ENCODE peak calls at places on chromosomes 3 and 15, in four cellular contexts. One of them, this sample, is unnamed.
A peak's percentile ranks its signal among the peaks of the same experiment; 100 is the strongest.

GRCh38 chr3:186489507-186489906 is 54.7 kb downstream of the CRYGS start:
- DNase-seq in upper lobe of right lung: no peak
- DNase-seq in tibial artery: no peak
- DNase-seq in breast epithelium: no peak
- DNase-seq in this sample: no peak

GRCh38 chr3:157175678-157176077 is 15.7 kb upstream of the CCNL1 start:
- DNase-seq in upper lobe of right lung: peak; percentile 70
- DNase-seq in tibial artery: peak; percentile 39
- DNase-seq in breast epithelium: peak; percentile 57
- DNase-seq in this sample: peak; percentile 78

GRCh38 chr15:83164409-83165404 is 42.9 kb downstream of the HDGFL3 start:
- DNase-seq in upper lobe of right lung: no peak
- DNase-seq in tibial artery: no peak
- DNase-seq in breast epithelium: no peak
- DNase-seq in this sample: no peak

GRCh38 chr15:65349338-65349737 is 28.5 kb downstream of the IGDCC3 start:
- DNase-seq in upper lobe of right lung: no peak
- DNase-seq in tibial artery: no peak
- DNase-seq in breast epithelium: no peak
- DNase-seq in this sample: no peak

GRCh38 chr3:139388961-139389551 is 391 bp downstream of the COPB2 start:
- DNase-seq in upper lobe of right lung: no peak
- DNase-seq in tibial artery: no peak
- DNase-seq in breast epithelium: no peak
- DNase-seq in this sample: no peak

GRCh38 chr3:151428386-151428785 is 32.5 kb downstream of the IGSF10 start:
- DNase-seq in upper lobe of right lung: no peak
- DNase-seq in tibial artery: no peak
- DNase-seq in breast epithelium: no peak
- DNase-seq in this sample: no peak

GRCh38 chr3:15460891-15461524 is 33.6 kb downstream of the EAF1 start:
- DNase-seq in upper lobe of right lung: no peak
- DNase-seq in tibial artery: no peak
- DNase-seq in breast epithelium: no peak
- DNase-seq in this sample: no peak

GRCh38 chr3:152314677-152315353 is 46.1 kb downstream of the MBNL1 start:
- DNase-seq in upper lobe of right lung: no peak
- DNase-seq in tibial artery: no peak
- DNase-seq in breast epithelium: no peak
- DNase-seq in this sample: no peak

GRCh38 chr3:57755368-57756021 is 614 bp upstream of the SLMAP start:
- DNase-seq in upper lobe of right lung: no peak
- DNase-seq in tibial artery: peak; percentile 28
- DNase-seq in breast epithelium: no peak
- DNase-seq in this sample: no peak

GRCh38 chr15:45821390-45821789 is 186.6 kb downstream of the SQOR start:
- DNase-seq in upper lobe of right lung: no peak
- DNase-seq in tibial artery: no peak
- DNase-seq in breast epithelium: no peak
- DNase-seq in this sample: no peak

GRCh38 chr3:8103954-8104353 is 397.7 kb upstream of the LMCD1 start:
- DNase-seq in upper lobe of right lung: no peak
- DNase-seq in tibial artery: no peak
- DNase-seq in breast epithelium: no peak
- DNase-seq in this sample: no peak

GRCh38 chr3:190266915-190267290 is 55.3 kb downstream of the CLDN1 start:
- DNase-seq in upper lobe of right lung: no peak
- DNase-seq in tibial artery: no peak
- DNase-seq in breast epithelium: no peak
- DNase-seq in this sample: no peak

GRCh38 chr15:80266113-80266512 is 14.1 kb upstream of the CTXND1 start:
- DNase-seq in upper lobe of right lung: no peak
- DNase-seq in tibial artery: no peak
- DNase-seq in breast epithelium: no peak
- DNase-seq in this sample: peak; percentile 0

GRCh38 chr3:126102011-126102410 is 18.1 kb upstream of the SLC41A3 start:
- DNase-seq in upper lobe of right lung: no peak
- DNase-seq in tibial artery: no peak
- DNase-seq in breast epithelium: peak; percentile 43
- DNase-seq in this sample: peak; percentile 79

GRCh38 chr3:185828755-185829154 is 3.9 kb upstream of the IGF2BP2 start:
- DNase-seq in upper lobe of right lung: no peak
- DNase-seq in tibial artery: no peak
- DNase-seq in breast epithelium: no peak
- DNase-seq in this sample: no peak

GRCh38 chr3:177177670-177178295 is 19.5 kb downstream of the TBL1XR1 start:
- DNase-seq in upper lobe of right lung: no peak
- DNase-seq in tibial artery: no peak
- DNase-seq in breast epithelium: no peak
- DNase-seq in this sample: no peak

GRCh38 chr15:77808581-77809198 is 176.0 kb upstream of the LINGO1 start:
- DNase-seq in upper lobe of right lung: no peak
- DNase-seq in tibial artery: no peak
- DNase-seq in breast epithelium: no peak
- DNase-seq in this sample: no peak

GRCh38 chr15:62914461-62915079 is 128.0 kb upstream of the TPM1 start:
- DNase-seq in upper lobe of right lung: no peak
- DNase-seq in tibial artery: no peak
- DNase-seq in breast epithelium: no peak
- DNase-seq in this sample: no peak

GRCh38 chr3:29601861-29602585 is 321.2 kb downstream of the RBMS3 start:
- DNase-seq in upper lobe of right lung: no peak
- DNase-seq in tibial artery: no peak
- DNase-seq in breast epithelium: no peak
- DNase-seq in this sample: no peak

GRCh38 chr3:180679178-180680096 is at the start of gene CCDC39:
- DNase-seq in upper lobe of right lung: peak; percentile 84
- DNase-seq in tibial artery: peak; percentile 22
- DNase-seq in breast epithelium: peak; percentile 54
- DNase-seq in this sample: no peak

GRCh38 chr3:36811768-36812167 is 47.4 kb upstream of the DCLK3 start:
- DNase-seq in upper lobe of right lung: no peak
- DNase-seq in tibial artery: no peak
- DNase-seq in breast epithelium: no peak
- DNase-seq in this sample: no peak

GRCh38 chr15:62573856-62574255 is 408.8 kb upstream of the C2CD4B start:
- DNase-seq in upper lobe of right lung: no peak
- DNase-seq in tibial artery: no peak
- DNase-seq in breast epithelium: no peak
- DNase-seq in this sample: no peak

GRCh38 chr15:33654859-33655258 is 313.4 kb upstream of the CHRM5 start:
- DNase-seq in upper lobe of right lung: no peak
- DNase-seq in tibial artery: no peak
- DNase-seq in breast epithelium: no peak
- DNase-seq in this sample: no peak

GRCh38 chr3:195475614-195476013 is 32.8 kb upstream of the ACAP2 start:
- DNase-seq in upper lobe of right lung: no peak
- DNase-seq in tibial artery: no peak
- DNase-seq in breast epithelium: no peak
- DNase-seq in this sample: no peak

GRCh38 chr3:147793841-147794240 is 384.7 kb downstream of the ZIC1 start:
- DNase-seq in upper lobe of right lung: no peak
- DNase-seq in tibial artery: no peak
- DNase-seq in breast epithelium: no peak
- DNase-seq in this sample: no peak

GRCh38 chr15:56811586-56811985 is 78.3 kb upstream of the ZNF280D start:
- DNase-seq in upper lobe of right lung: no peak
- DNase-seq in tibial artery: no peak
- DNase-seq in breast epithelium: no peak
- DNase-seq in this sample: no peak

GRCh38 chr3:116886202-116886893 is 176.8 kb downstream of the TUSC7 start:
- DNase-seq in upper lobe of right lung: no peak
- DNase-seq in tibial artery: no peak
- DNase-seq in breast epithelium: no peak
- DNase-seq in this sample: no peak

GRCh38 chr3:102353804-102354203 is 81.0 kb upstream of the ZPLD1 start:
- DNase-seq in upper lobe of right lung: no peak
- DNase-seq in tibial artery: no peak
- DNase-seq in breast epithelium: no peak
- DNase-seq in this sample: no peak

GRCh38 chr15:22236469-22236868 is 156.1 kb downstream of the OR4M2 start:
- DNase-seq in upper lobe of right lung: no peak
- DNase-seq in tibial artery: no peak
- DNase-seq in breast epithelium: no peak
- DNase-seq in this sample: no peak

GRCh38 chr3:16508242-16508575 is 5.3 kb downstream of the RFTN1 start:
- DNase-seq in upper lobe of right lung: no peak
- DNase-seq in tibial artery: no peak
- DNase-seq in breast epithelium: no peak
- DNase-seq in this sample: no peak

GRCh38 chr3:159208080-159208479 is 406.2 kb downstream of the MFSD1 start:
- DNase-seq in upper lobe of right lung: no peak
- DNase-seq in tibial artery: no peak
- DNase-seq in breast epithelium: no peak
- DNase-seq in this sample: no peak

GRCh38 chr3:159210336-159210735 is 408.5 kb downstream of the MFSD1 start:
- DNase-seq in upper lobe of right lung: no peak
- DNase-seq in tibial artery: no peak
- DNase-seq in breast epithelium: no peak
- DNase-seq in this sample: no peak

GRCh38 chr3:159209459-159209858 is 407.6 kb downstream of the MFSD1 start:
- DNase-seq in upper lobe of right lung: no peak
- DNase-seq in tibial artery: no peak
- DNase-seq in breast epithelium: no peak
- DNase-seq in this sample: no peak
- TF ChIP-seq CTCF in upper lobe of right lung: no peak
- TF ChIP-seq CTCF in tibial artery: no peak
- TF ChIP-seq CTCF in breast epithelium: no peak
- TF ChIP-seq CTCF in this sample: no peak

DNA sequence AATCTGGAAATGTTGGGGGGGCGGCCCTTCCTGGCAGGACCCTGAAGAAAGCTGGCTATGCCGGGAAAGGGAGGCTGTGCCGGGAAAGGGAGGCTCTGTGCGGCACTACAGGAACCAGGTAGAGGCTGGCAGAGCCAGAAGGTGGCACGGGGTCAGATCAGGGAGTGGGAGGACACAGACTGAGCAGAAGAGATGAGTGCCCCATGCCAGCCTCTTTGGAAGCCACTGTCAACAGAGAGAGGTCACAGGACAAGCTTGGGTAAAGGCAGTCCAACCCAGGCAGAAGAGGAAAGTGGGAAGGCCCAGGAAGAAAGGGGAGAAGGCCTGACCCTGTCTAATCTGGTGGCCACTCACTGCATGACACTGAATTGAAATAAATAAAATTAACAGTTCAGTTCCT is 1.5 kb downstream of the C15orf62 start:
- DNase-seq in upper lobe of right lung: no peak
- DNase-seq in tibial artery: no peak
- DNase-seq in breast epithelium: no peak
- DNase-seq in this sample: no peak
- H3K27ac ChIP-seq in upper lobe of right lung: no peak overlapping the region
- H3K27ac ChIP-seq in tibial artery: no peak overlapping the region
- H3K27ac ChIP-seq in breast epithelium: peak overlapping the region; percentile 92
- H3K27ac ChIP-seq in this sample: no peak overlapping the region

DNA sequence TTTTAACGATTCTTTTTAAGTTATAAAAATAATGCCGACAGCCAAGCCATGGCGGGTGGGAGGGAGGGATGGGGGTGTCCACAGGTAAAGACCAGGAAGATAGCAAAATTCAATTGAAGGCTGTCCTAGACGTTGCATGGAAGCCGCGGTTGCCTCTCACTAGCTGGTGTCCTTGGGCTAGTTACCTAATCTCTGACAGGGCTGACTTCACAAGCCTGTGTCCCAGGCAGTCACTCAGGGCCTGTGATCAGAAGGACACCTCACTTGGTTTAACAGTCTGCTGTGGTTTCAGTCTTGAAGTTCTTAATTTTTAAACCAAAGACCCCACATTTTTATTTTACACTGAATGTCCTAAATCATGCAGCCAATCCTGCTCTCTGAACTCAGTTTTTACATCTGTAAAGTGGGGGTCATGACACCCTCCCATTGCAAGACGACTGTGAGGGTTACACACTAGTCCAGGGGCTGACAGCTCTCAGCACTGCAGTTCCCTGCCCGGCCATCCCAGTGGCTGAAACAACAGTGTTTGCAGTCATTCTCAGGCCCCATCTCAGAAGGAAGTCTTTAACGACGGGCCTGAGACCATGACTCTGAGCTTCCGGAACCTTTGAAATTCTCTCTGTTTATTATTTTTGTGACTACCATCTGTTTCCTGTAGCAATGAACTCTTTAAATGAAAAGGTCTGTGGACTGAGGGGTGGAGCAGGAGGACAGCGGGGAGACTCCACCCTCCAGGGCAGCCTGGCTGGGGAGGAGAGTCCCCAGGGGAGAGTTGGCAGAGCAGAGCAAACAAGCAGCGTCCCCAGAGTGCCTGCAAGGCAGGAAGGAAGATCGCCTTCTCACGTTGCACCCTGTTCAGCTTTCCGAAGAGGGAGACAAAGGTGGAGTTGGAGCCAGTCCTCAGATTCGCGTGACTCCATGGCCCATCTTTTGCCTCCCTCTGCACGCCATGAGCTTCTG is 525.4 kb upstream of the PROK2 start:
- DNase-seq in upper lobe of right lung: no peak
- DNase-seq in tibial artery: peak; percentile 38
- DNase-seq in breast epithelium: no peak
- DNase-seq in this sample: no peak
- TF ChIP-seq CTCF in upper lobe of right lung: no peak
- TF ChIP-seq CTCF in tibial artery: no peak
- TF ChIP-seq CTCF in breast epithelium: no peak
- TF ChIP-seq CTCF in this sample: no peak

GRCh38 chr3:194090716-194091115 is 45.2 kb upstream of the HES1 start:
- DNase-seq in upper lobe of right lung: no peak
- DNase-seq in tibial artery: no peak
- DNase-seq in breast epithelium: no peak
- DNase-seq in this sample: no peak
- H3K27ac ChIP-seq in upper lobe of right lung: no peak overlapping the region
- H3K27ac ChIP-seq in tibial artery: no peak overlapping the region
- H3K27ac ChIP-seq in breast epithelium: peak overlapping the region; percentile 22
- H3K27ac ChIP-seq in this sample: no peak overlapping the region

GRCh38 chr15:100810831-100811230 is 68.8 kb upstream of the ALDH1A3 start:
- DNase-seq in upper lobe of right lung: no peak
- DNase-seq in tibial artery: no peak
- DNase-seq in breast epithelium: no peak
- DNase-seq in this sample: no peak
- TF ChIP-seq CTCF in upper lobe of right lung: no peak
- TF ChIP-seq CTCF in tibial artery: no peak
- TF ChIP-seq CTCF in breast epithelium: no peak
- TF ChIP-seq CTCF in this sample: no peak

This sample was measured in coronary artery.